ENCODE peak calls at places on chromosomes 4 and X, in four cellular contexts. G is A549, V is pancreas, R is IMR-90. W is an unnamed sample. For H3K4me1, the result is how much of the 10 kb centered on the place peaks cover.

GRCh38 chr4:61210186-61210939 is 10.2 kb downstream of the ADGRL3 start:
- DNase-seq in G (no peak), V (no peak), R (no peak), W (no peak)

GRCh38 chr4:94583938-94584641 is 132.3 kb downstream of the PDLIM5 start:
- DNase-seq in G (no peak), V (no peak), R (no peak), W (no peak)

GRCh38 chr4:86977621-86978184 is 42.9 kb downstream of the AFF1 start:
- DNase-seq in G (peak), V (no peak), R (peak), W (no peak)

GRCh38 chr4:88583643-88584470 is 8.4 kb upstream of the HERC3 start:
- DNase-seq in G (no peak), V (no peak), R (no peak), W (no peak)

GRCh38 chrX:40402771-40403533 is 177.8 kb upstream of the ATP6AP2 start:
- DNase-seq in G (peak), V (no peak), R (peak), W (no peak)

GRCh38 chr4:20288047-20288650 is 36.4 kb downstream of the SLIT2 start:
- DNase-seq in G (no peak), V (no peak), R (no peak), W (no peak)

GRCh38 chr4:19941434-19941833 is 310.3 kb upstream of the SLIT2 start:
- DNase-seq in G (no peak), V (no peak), R (no peak), W (no peak)

GRCh38 chr4:151169900-151170299 is 70.5 kb downstream of the RPS3A start:
- DNase-seq in G (no peak), V (no peak), R (peak), W (no peak)

GRCh38 chrX:55057691-55058249 is 17.1 kb upstream of the PAGE2B start:
- DNase-seq in G (peak), V (no peak), R (peak), W (no peak)

GRCh38 chrX:16023790-16024734 is 99.3 kb upstream of the GRPR start:
- DNase-seq in G (peak), V (no peak), R (peak), W (no peak)

GRCh38 chr4:11597506-11597905 is 168.8 kb upstream of the HS3ST1 start:
- DNase-seq in G (no peak), V (no peak), R (no peak), W (no peak)

GRCh38 chrX:53184836-53185235 is 40.2 kb downstream of the KDM5C start:
- DNase-seq in G (no peak), V (no peak), R (peak), W (no peak)

GRCh38 chr4:40747436-40747835 is 2.3 kb upstream of the NSUN7 start:
- DNase-seq in G (no peak), V (no peak), R (no peak), W (no peak)

GRCh38 chr4:28360681-28361080 is 1500.0 kb downstream of the STIM2 start:
- DNase-seq in G (no peak), V (no peak), R (peak), W (no peak)

GRCh38 chrX:48934581-48935331 is 15.9 kb upstream of the PIM2 start:
- DNase-seq in G (no peak), V (no peak), R (no peak), W (no peak)

GRCh38 chr4:12439633-12440305 is 1011.1 kb upstream of the HS3ST1 start:
- DNase-seq in G (no peak), V (no peak), R (no peak), W (no peak)

GRCh38 chr4:6574747-6575502 is at the start of gene MAN2B2:
- DNase-seq in G (peak), V (peak), R (peak), W (peak)

GRCh38 chr4:123546661-123547060 is 150.1 kb downstream of the SPRY1 start:
- DNase-seq in G (no peak), V (no peak), R (no peak), W (no peak)

GRCh38 chr4:118994030-118994429 is 105.4 kb downstream of the SYNPO2 start:
- DNase-seq in G (no peak), V (no peak), R (peak), W (no peak)

GRCh38 chr4:153257966-153258365 is 53.7 kb downstream of the TRIM2 start:
- DNase-seq in G (no peak), V (no peak), R (no peak), W (no peak)

GRCh38 chr4:2806392-2807355 is 13.8 kb downstream of the SH3BP2 start:
- DNase-seq in G (no peak), V (no peak), R (peak), W (peak)

GRCh38 chrX:40866878-40867277 is 131.5 kb upstream of the MED14 start:
- DNase-seq in G (no peak), V (no peak), R (no peak), W (no peak)

GRCh38 chrX:153641575-153642312 is 5.3 kb upstream of the DUSP9 start:
- DNase-seq in G (no peak), V (no peak), R (no peak), W (no peak)

GRCh38 chr4:95839891-95840290 is at the start of gene PDHA2:
- DNase-seq in G (no peak), V (no peak), R (no peak), W (no peak)

GRCh38 chrX:22378296-22378695 is 105.6 kb downstream of the CBLL2 start:
- DNase-seq in G (no peak), V (no peak), R (no peak), W (no peak)

GRCh38 chrX:153642655-153643430 is 4.2 kb upstream of the DUSP9 start:
- DNase-seq in G (no peak), V (peak), R (no peak), W (no peak)

GRCh38 chrX:10166731-10167149 is 10.0 kb downstream of the CLCN4 start:
- DNase-seq in G (no peak), V (no peak), R (no peak), W (no peak)

GRCh38 chr4:151434183-151434860 is 25.3 kb downstream of the FHIP1A start:
- DNase-seq in G (no peak), V (no peak), R (peak), W (no peak)

GRCh38 chr4:10243856-10244255 is 127.3 kb upstream of the WDR1 start:
- DNase-seq in G (no peak), V (no peak), R (no peak), W (peak)

GRCh38 chrX:102976793-102977495 is 39.9 kb downstream of the RAB40AL start:
- DNase-seq in G (no peak), V (no peak), R (peak), W (no peak)

GRCh38 chr4:2684486-2684885 is 71.7 kb downstream of the TNIP2 start:
- DNase-seq in G (no peak), V (no peak), R (no peak), W (no peak)

GRCh38 chrX:85627363-85627762 is 247.9 kb upstream of the POF1B start:
- DNase-seq in G (no peak), V (no peak), R (peak), W (no peak)

GRCh38 chr4:143559757-143560147 is 46.2 kb downstream of the SMARCA5 start:
- DNase-seq in G (no peak), V (no peak), R (no peak), W (no peak)

GRCh38 chr4:125639182-125639621 is 324.4 kb downstream of the FAT4 start:
- DNase-seq in G (no peak), V (no peak), R (peak), W (no peak)

GRCh38 chr4:95255396-95256107 is 293.2 kb downstream of the UNC5C start:
- DNase-seq in G (no peak), V (no peak), R (peak), W (no peak)

GRCh38 chr4:79042079-79042674 is 102.9 kb upstream of the PAQR3 start:
- DNase-seq in G (no peak), V (no peak), R (peak), W (no peak)

GRCh38 chrX:44451056-44451455 is 91.6 kb downstream of the FUNDC1 start:
- DNase-seq in G (no peak), V (no peak), R (no peak), W (no peak)

GRCh38 chrX:3651272-3651671 is 62.2 kb downstream of the PRKX start:
- DNase-seq in G (no peak), V (no peak), R (peak), W (no peak)

GRCh38 chrX:3653111-3653510 is 60.3 kb downstream of the PRKX start:
- DNase-seq in G (no peak), V (no peak), R (no peak), W (no peak)

GRCh38 chrX:3648084-3648483 is 65.4 kb downstream of the PRKX start:
- DNase-seq in G (no peak), V (no peak), R (no peak), W (no peak)
- TF ChIP-seq CTCF in G (no peak), V (no peak), R (no peak), W (no peak)

GRCh38 chrX:46580613-46581012 is 7.0 kb downstream of the CHST7 start:
- DNase-seq in G (no peak), V (no peak), R (no peak), W (no peak)
- H3K4me1 ChIP-seq in G (half or more), V (under half), R (under half), W (under half)

GRCh38 chr4:4575284-4576211 is 33.7 kb upstream of the STX18 start:
- DNase-seq in G (peak), V (peak), R (peak), W (peak)
- TF ChIP-seq CTCF in G (peak), V (peak), R (peak), W (peak)

GRCh38 chrX:7108995-7109634 is 38.4 kb upstream of the STS start:
- DNase-seq in G (no peak), V (no peak), R (no peak), W (no peak)
- H3K4me1 ChIP-seq in G (under half), V (under half), R (under half), W (under half)